ENCODE peak calls at places on chromosomes 6 and 20, in ten cellular contexts. One of them, this sample, is unnamed.

GRCh38 chr6:85865665-85866372 is 223.1 kb upstream of the SYNCRIP start:
- DNase-seq in fibroblast of villous mesenchyme: peak
- DNase-seq in left lung: no peak
- DNase-seq in left ventricle myocardium inferior: no peak
- DNase-seq in right lobe of liver: no peak
- DNase-seq in lower leg skin: no peak
- DNase-seq in PC-9: peak
- DNase-seq in Peyer's patch: no peak
- DNase-seq in CD8-positive, alpha-beta T cell: no peak
- DNase-seq in foreskin fibroblast: peak
- DNase-seq in this sample: no peak

GRCh38 chr6:148760568-148761531 is 14.0 kb downstream of the UST start:
- DNase-seq in CD8-positive, alpha-beta T cell: peak
- DNase-seq in fibroblast of villous mesenchyme: peak
- DNase-seq in foreskin fibroblast: peak
- DNase-seq in right lobe of liver: no peak
- DNase-seq in left ventricle myocardium inferior: peak
- DNase-seq in PC-9: peak
- DNase-seq in left lung: peak
- DNase-seq in Peyer's patch: no peak
- DNase-seq in lower leg skin: peak
- DNase-seq in this sample: no peak

GRCh38 chr6:14107000-14107399 is 10.6 kb upstream of the CD83 start:
- DNase-seq in CD8-positive, alpha-beta T cell: no peak
- DNase-seq in fibroblast of villous mesenchyme: no peak
- DNase-seq in right lobe of liver: no peak
- DNase-seq in left lung: no peak
- DNase-seq in Peyer's patch: no peak
- DNase-seq in PC-9: no peak
- DNase-seq in foreskin fibroblast: no peak
- DNase-seq in left ventricle myocardium inferior: no peak
- DNase-seq in lower leg skin: no peak
- DNase-seq in this sample: no peak

GRCh38 chr6:79600313-79601019 is 30.7 kb upstream of the SH3BGRL2 start:
- DNase-seq in CD8-positive, alpha-beta T cell: no peak
- DNase-seq in Peyer's patch: no peak
- DNase-seq in foreskin fibroblast: no peak
- DNase-seq in lower leg skin: no peak
- DNase-seq in left ventricle myocardium inferior: no peak
- DNase-seq in PC-9: no peak
- DNase-seq in left lung: no peak
- DNase-seq in fibroblast of villous mesenchyme: no peak
- DNase-seq in right lobe of liver: no peak
- DNase-seq in this sample: no peak

GRCh38 chr6:126976263-126976797 is 142.1 kb upstream of the RSPO3 start:
- DNase-seq in CD8-positive, alpha-beta T cell: no peak
- DNase-seq in PC-9: no peak
- DNase-seq in right lobe of liver: no peak
- DNase-seq in Peyer's patch: no peak
- DNase-seq in lower leg skin: no peak
- DNase-seq in left ventricle myocardium inferior: no peak
- DNase-seq in fibroblast of villous mesenchyme: no peak
- DNase-seq in foreskin fibroblast: no peak
- DNase-seq in left lung: no peak
- DNase-seq in this sample: no peak

GRCh38 chr6:115058414-115059211 is 715.8 kb upstream of the HS3ST5 start:
- DNase-seq in lower leg skin: no peak
- DNase-seq in fibroblast of villous mesenchyme: no peak
- DNase-seq in left ventricle myocardium inferior: no peak
- DNase-seq in Peyer's patch: no peak
- DNase-seq in CD8-positive, alpha-beta T cell: no peak
- DNase-seq in PC-9: no peak
- DNase-seq in foreskin fibroblast: no peak
- DNase-seq in right lobe of liver: no peak
- DNase-seq in left lung: no peak
- DNase-seq in this sample: no peak

GRCh38 chr20:35404614-35405259 is 7.0 kb downstream of the UQCC1 start:
- DNase-seq in foreskin fibroblast: no peak
- DNase-seq in lower leg skin: no peak
- DNase-seq in left lung: no peak
- DNase-seq in Peyer's patch: no peak
- DNase-seq in PC-9: no peak
- DNase-seq in CD8-positive, alpha-beta T cell: no peak
- DNase-seq in fibroblast of villous mesenchyme: no peak
- DNase-seq in right lobe of liver: no peak
- DNase-seq in left ventricle myocardium inferior: no peak
- DNase-seq in this sample: no peak

GRCh38 chr20:14332796-14333345 is 4.5 kb downstream of the FLRT3 start:
- DNase-seq in CD8-positive, alpha-beta T cell: no peak
- DNase-seq in fibroblast of villous mesenchyme: no peak
- DNase-seq in right lobe of liver: no peak
- DNase-seq in left lung: no peak
- DNase-seq in PC-9: no peak
- DNase-seq in Peyer's patch: no peak
- DNase-seq in lower leg skin: no peak
- DNase-seq in foreskin fibroblast: no peak
- DNase-seq in left ventricle myocardium inferior: no peak
- DNase-seq in this sample: no peak

GRCh38 chr6:135941275-135941674 is 89.8 kb downstream of the PDE7B start:
- DNase-seq in foreskin fibroblast: peak
- DNase-seq in PC-9: no peak
- DNase-seq in CD8-positive, alpha-beta T cell: no peak
- DNase-seq in left ventricle myocardium inferior: no peak
- DNase-seq in left lung: no peak
- DNase-seq in lower leg skin: no peak
- DNase-seq in fibroblast of villous mesenchyme: peak
- DNase-seq in right lobe of liver: no peak
- DNase-seq in Peyer's patch: no peak
- DNase-seq in this sample: no peak

GRCh38 chr6:9646346-9647042 is 768.4 kb downstream of the TFAP2A start:
- DNase-seq in left lung: no peak
- DNase-seq in fibroblast of villous mesenchyme: peak
- DNase-seq in right lobe of liver: no peak
- DNase-seq in Peyer's patch: no peak
- DNase-seq in foreskin fibroblast: peak
- DNase-seq in PC-9: no peak
- DNase-seq in lower leg skin: no peak
- DNase-seq in left ventricle myocardium inferior: no peak
- DNase-seq in CD8-positive, alpha-beta T cell: no peak
- DNase-seq in this sample: no peak

GRCh38 chr6:8157839-8158238 is 55.5 kb upstream of the EEF1E1 start:
- DNase-seq in right lobe of liver: no peak
- DNase-seq in CD8-positive, alpha-beta T cell: no peak
- DNase-seq in foreskin fibroblast: no peak
- DNase-seq in lower leg skin: no peak
- DNase-seq in Peyer's patch: no peak
- DNase-seq in left ventricle myocardium inferior: no peak
- DNase-seq in fibroblast of villous mesenchyme: peak
- DNase-seq in left lung: no peak
- DNase-seq in PC-9: peak
- DNase-seq in this sample: no peak

GRCh38 chr6:3094815-3095214 is 23.7 kb upstream of the BPHL start:
- DNase-seq in foreskin fibroblast: no peak
- DNase-seq in CD8-positive, alpha-beta T cell: no peak
- DNase-seq in right lobe of liver: no peak
- DNase-seq in PC-9: no peak
- DNase-seq in fibroblast of villous mesenchyme: no peak
- DNase-seq in Peyer's patch: no peak
- DNase-seq in left ventricle myocardium inferior: no peak
- DNase-seq in left lung: no peak
- DNase-seq in lower leg skin: no peak
- DNase-seq in this sample: no peak

GRCh38 chr20:38607351-38607750 is 5.7 kb downstream of the ARHGAP40 start:
- DNase-seq in CD8-positive, alpha-beta T cell: no peak
- DNase-seq in fibroblast of villous mesenchyme: no peak
- DNase-seq in foreskin fibroblast: no peak
- DNase-seq in right lobe of liver: no peak
- DNase-seq in lower leg skin: no peak
- DNase-seq in Peyer's patch: no peak
- DNase-seq in PC-9: no peak
- DNase-seq in left lung: no peak
- DNase-seq in left ventricle myocardium inferior: no peak
- DNase-seq in this sample: no peak

GRCh38 chr6:1312444-1313363 is 806 bp downstream of the FOXQ1 start:
- DNase-seq in right lobe of liver: peak
- DNase-seq in fibroblast of villous mesenchyme: peak
- DNase-seq in CD8-positive, alpha-beta T cell: no peak
- DNase-seq in lower leg skin: no peak
- DNase-seq in left lung: peak
- DNase-seq in PC-9: peak
- DNase-seq in Peyer's patch: no peak
- DNase-seq in left ventricle myocardium inferior: no peak
- DNase-seq in foreskin fibroblast: peak
- DNase-seq in this sample: no peak

GRCh38 chr6:1315201-1315559 is 3.3 kb downstream of the FOXQ1 start:
- DNase-seq in left lung: no peak
- DNase-seq in CD8-positive, alpha-beta T cell: no peak
- DNase-seq in foreskin fibroblast: no peak
- DNase-seq in Peyer's patch: no peak
- DNase-seq in lower leg skin: no peak
- DNase-seq in left ventricle myocardium inferior: no peak
- DNase-seq in right lobe of liver: no peak
- DNase-seq in PC-9: no peak
- DNase-seq in fibroblast of villous mesenchyme: no peak
- DNase-seq in this sample: no peak

GRCh38 chr6:1313364-1313754 is 1.5 kb downstream of the FOXQ1 start:
- DNase-seq in foreskin fibroblast: no peak
- DNase-seq in PC-9: peak
- DNase-seq in left ventricle myocardium inferior: no peak
- DNase-seq in CD8-positive, alpha-beta T cell: no peak
- DNase-seq in Peyer's patch: no peak
- DNase-seq in lower leg skin: no peak
- DNase-seq in right lobe of liver: no peak
- DNase-seq in left lung: no peak
- DNase-seq in fibroblast of villous mesenchyme: no peak
- DNase-seq in this sample: no peak

GRCh38 chr6:1314617-1315016 is 2.7 kb downstream of the FOXQ1 start:
- DNase-seq in right lobe of liver: no peak
- DNase-seq in left lung: no peak
- DNase-seq in Peyer's patch: no peak
- DNase-seq in CD8-positive, alpha-beta T cell: no peak
- DNase-seq in left ventricle myocardium inferior: no peak
- DNase-seq in fibroblast of villous mesenchyme: no peak
- DNase-seq in lower leg skin: no peak
- DNase-seq in PC-9: no peak
- DNase-seq in foreskin fibroblast: no peak
- DNase-seq in this sample: no peak

GRCh38 chr6:1313755-1314503 is 2.0 kb downstream of the FOXQ1 start:
- DNase-seq in PC-9: peak
- DNase-seq in lower leg skin: no peak
- DNase-seq in fibroblast of villous mesenchyme: no peak
- DNase-seq in left ventricle myocardium inferior: no peak
- DNase-seq in left lung: peak
- DNase-seq in Peyer's patch: peak
- DNase-seq in right lobe of liver: peak
- DNase-seq in CD8-positive, alpha-beta T cell: no peak
- DNase-seq in foreskin fibroblast: no peak
- DNase-seq in this sample: no peak
- TF ChIP-seq CTCF in PC-9: peak
- TF ChIP-seq CTCF in lower leg skin: no peak
- TF ChIP-seq CTCF in fibroblast of villous mesenchyme: peak
- TF ChIP-seq CTCF in left ventricle myocardium inferior: peak
- TF ChIP-seq CTCF in left lung: peak
- TF ChIP-seq CTCF in Peyer's patch: no peak
- TF ChIP-seq CTCF in right lobe of liver: peak
- TF ChIP-seq CTCF in CD8-positive, alpha-beta T cell: no peak
- TF ChIP-seq CTCF in foreskin fibroblast: peak
- TF ChIP-seq CTCF in this sample: peak

DNA sequence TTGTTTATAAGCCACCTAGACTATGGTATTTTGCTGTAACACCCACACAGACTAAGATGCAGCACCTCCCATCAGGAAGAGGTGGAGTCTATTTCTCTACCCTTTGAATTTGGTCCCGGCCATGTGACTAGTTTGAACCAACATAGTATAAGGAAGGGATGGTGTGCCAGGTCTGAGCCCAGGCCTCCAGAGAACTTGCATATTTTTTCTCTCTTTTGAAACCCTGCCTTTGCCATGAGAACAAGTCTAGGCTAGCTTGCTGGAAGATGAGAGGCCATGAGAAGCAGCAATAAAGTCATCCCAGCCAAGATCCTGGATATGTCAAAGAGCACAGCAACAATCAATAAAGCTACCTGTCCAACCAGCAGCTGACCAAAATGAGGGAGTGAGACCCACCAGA is 63.0 kb upstream of the ANKEF1 start:
- DNase-seq in fibroblast of villous mesenchyme: no peak
- DNase-seq in left ventricle myocardium inferior: no peak
- DNase-seq in right lobe of liver: no peak
- DNase-seq in PC-9: no peak
- DNase-seq in lower leg skin: no peak
- DNase-seq in Peyer's patch: no peak
- DNase-seq in foreskin fibroblast: no peak
- DNase-seq in left lung: no peak
- DNase-seq in CD8-positive, alpha-beta T cell: no peak
- DNase-seq in this sample: no peak
- TF ChIP-seq CTCF in fibroblast of villous mesenchyme: no peak
- TF ChIP-seq CTCF in left ventricle myocardium inferior: no peak
- TF ChIP-seq CTCF in right lobe of liver: no peak
- TF ChIP-seq CTCF in PC-9: no peak
- TF ChIP-seq CTCF in lower leg skin: no peak
- TF ChIP-seq CTCF in Peyer's patch: no peak
- TF ChIP-seq CTCF in foreskin fibroblast: no peak
- TF ChIP-seq CTCF in left lung: no peak
- TF ChIP-seq CTCF in CD8-positive, alpha-beta T cell: no peak
- TF ChIP-seq CTCF in this sample: no peak

GRCh38 chr6:113461153-113461897 is 395.8 kb upstream of the MARCKS start:
- DNase-seq in PC-9: no peak
- DNase-seq in left lung: no peak
- DNase-seq in Peyer's patch: no peak
- DNase-seq in lower leg skin: no peak
- DNase-seq in foreskin fibroblast: no peak
- DNase-seq in CD8-positive, alpha-beta T cell: no peak
- DNase-seq in right lobe of liver: no peak
- DNase-seq in left ventricle myocardium inferior: no peak
- DNase-seq in fibroblast of villous mesenchyme: no peak
- DNase-seq in this sample: no peak
- TF ChIP-seq CTCF in PC-9: peak
- TF ChIP-seq CTCF in left lung: no peak
- TF ChIP-seq CTCF in Peyer's patch: no peak
- TF ChIP-seq CTCF in lower leg skin: no peak
- TF ChIP-seq CTCF in foreskin fibroblast: peak
- TF ChIP-seq CTCF in CD8-positive, alpha-beta T cell: no peak
- TF ChIP-seq CTCF in right lobe of liver: no peak
- TF ChIP-seq CTCF in left ventricle myocardium inferior: peak
- TF ChIP-seq CTCF in fibroblast of villous mesenchyme: peak
- TF ChIP-seq CTCF in this sample: peak

GRCh38 chr6:166156942-166157341 is 10.7 kb downstream of the TBXT start:
- DNase-seq in left ventricle myocardium inferior: no peak
- DNase-seq in left lung: no peak
- DNase-seq in fibroblast of villous mesenchyme: peak
- DNase-seq in PC-9: no peak
- DNase-seq in CD8-positive, alpha-beta T cell: no peak
- DNase-seq in Peyer's patch: no peak
- DNase-seq in lower leg skin: no peak
- DNase-seq in foreskin fibroblast: no peak
- DNase-seq in right lobe of liver: no peak
- DNase-seq in this sample: no peak
- TF ChIP-seq CTCF in left ventricle myocardium inferior: peak
- TF ChIP-seq CTCF in left lung: no peak
- TF ChIP-seq CTCF in fibroblast of villous mesenchyme: peak
- TF ChIP-seq CTCF in PC-9: peak
- TF ChIP-seq CTCF in CD8-positive, alpha-beta T cell: no peak
- TF ChIP-seq CTCF in Peyer's patch: no peak
- TF ChIP-seq CTCF in lower leg skin: no peak
- TF ChIP-seq CTCF in foreskin fibroblast: no peak
- TF ChIP-seq CTCF in right lobe of liver: no peak
- TF ChIP-seq CTCF in this sample: peak

This sample was measured in neural crest cell.